ENCODE peak calls at places on chromosomes 4 and X, in eight cellular contexts. K is tibial nerve, A is Peyer's patch, E is sigmoid colon, J is stomach, Y is HCT116, R is ovary, L is thyroid gland. P is an unnamed sample.

GRCh38 chrX:67601771-67602170 is 58.0 kb downstream of the AR start:
- DNase-seq in K (no peak), A (no peak), E (no peak), J (no peak), Y (no peak), R (no peak), L (no peak), P (no peak)

GRCh38 chr4:96729641-96730040 is 889.7 kb downstream of the PDHA2 start:
- DNase-seq in K (no peak), A (no peak), E (no peak), J (no peak), Y (no peak), R (no peak), L (peak), P (no peak)

GRCh38 chr4:152981842-152982241 is 45.7 kb downstream of the FHDC1 start:
- DNase-seq in K (no peak), A (no peak), E (no peak), J (no peak), Y (no peak), R (no peak), L (no peak), P (no peak)

GRCh38 chr4:119623025-119623424 is 5.6 kb downstream of the PDE5A start:
- DNase-seq in K (no peak), A (no peak), E (no peak), J (no peak), Y (no peak), R (no peak), L (no peak), P (no peak)

GRCh38 chr4:6987566-6987920 is 55.6 kb upstream of the TADA2B start:
- DNase-seq in K (no peak), A (no peak), E (no peak), J (no peak), Y (no peak), R (no peak), L (no peak), P (no peak)

GRCh38 chr4:155666701-155667537 is at the start of gene GUCY1A1:
- DNase-seq in K (no peak), A (peak), E (peak), J (peak), Y (no peak), R (peak), L (peak), P (peak)

GRCh38 chr4:110636677-110637407 is 14.0 kb upstream of the PITX2 start:
- DNase-seq in K (no peak), A (no peak), E (no peak), J (no peak), Y (peak), R (no peak), L (no peak), P (no peak)

GRCh38 chrX:139077303-139078131 is 366.0 kb upstream of the FGF13 start:
- DNase-seq in K (no peak), A (no peak), E (no peak), J (no peak), Y (no peak), R (no peak), L (no peak), P (no peak)

GRCh38 chrX:40394302-40394701 is 186.5 kb upstream of the ATP6AP2 start:
- DNase-seq in K (no peak), A (no peak), E (no peak), J (no peak), Y (no peak), R (no peak), L (no peak), P (no peak)

GRCh38 chr4:121155893-121156292 is 8.2 kb downstream of the TNIP3 start:
- DNase-seq in K (no peak), A (no peak), E (no peak), J (no peak), Y (no peak), R (no peak), L (no peak), P (no peak)

GRCh38 chrX:3712080-3712869 is 1.2 kb downstream of the PRKX start:
- DNase-seq in K (no peak), A (peak), E (peak), J (no peak), Y (no peak), R (peak), L (peak), P (no peak)

GRCh38 chr4:54063224-54063623 is 1.2 kb downstream of the CHIC2 start:
- DNase-seq in K (no peak), A (no peak), E (no peak), J (no peak), Y (no peak), R (no peak), L (no peak), P (no peak)

GRCh38 chr4:5988086-5988845 is 30.0 kb downstream of the C4orf50 start:
- DNase-seq in K (no peak), A (peak), E (peak), J (peak), Y (no peak), R (no peak), L (no peak), P (peak)

GRCh38 chrX:53288173-53288572 is 6.8 kb upstream of the IQSEC2 start:
- DNase-seq in K (no peak), A (peak), E (no peak), J (no peak), Y (no peak), R (no peak), L (no peak), P (no peak)

DNA sequence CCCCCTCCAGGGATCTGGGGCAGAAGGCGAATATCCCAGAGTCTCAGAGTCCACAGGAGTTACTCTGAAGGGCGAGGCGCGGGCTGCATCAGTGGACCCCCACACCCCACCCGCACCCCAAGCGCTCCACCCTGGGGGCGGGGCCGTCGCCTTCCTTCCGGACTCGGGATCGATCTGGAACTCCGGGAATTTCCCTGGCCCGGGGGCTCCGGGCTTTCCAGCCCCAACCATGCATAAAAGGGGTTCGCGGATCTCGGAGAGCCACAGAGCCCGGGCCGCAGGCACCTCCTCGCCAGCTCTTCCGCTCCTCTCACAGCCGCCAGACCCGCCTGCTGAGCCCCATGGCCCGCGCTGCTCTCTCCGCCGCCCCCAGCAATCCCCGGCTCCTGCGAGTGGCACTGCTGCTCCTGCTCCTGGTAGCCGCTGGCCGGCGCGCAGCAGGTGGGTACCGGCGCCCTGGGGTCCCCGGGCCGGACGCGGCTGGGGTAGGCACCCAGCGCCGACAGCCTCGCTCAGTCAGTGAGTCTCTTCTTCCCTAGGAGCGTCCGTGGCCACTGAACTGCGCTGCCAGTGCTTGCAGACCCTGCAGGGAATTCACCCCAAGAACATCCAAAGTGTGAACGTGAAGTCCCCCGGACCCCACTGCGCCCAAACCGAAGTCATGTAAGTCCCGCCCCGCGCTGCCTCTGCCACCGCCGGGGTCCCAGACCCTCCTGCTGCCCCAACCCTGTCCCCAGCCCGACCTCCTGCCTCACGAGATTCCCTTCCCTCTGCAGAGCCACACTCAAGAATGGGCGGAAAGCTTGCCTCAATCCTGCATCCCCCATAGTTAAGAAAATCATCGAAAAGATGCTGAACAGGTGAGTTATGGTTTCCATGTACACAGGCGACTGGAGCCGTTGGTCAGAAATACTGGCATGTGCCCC is at the start of gene CXCL1:
- DNase-seq in K (peak), A (peak), E (peak), J (peak), Y (no peak), R (peak), L (peak), P (no peak)
- TF ChIP-seq POLR2A in K (no peak), A (no peak), E (no peak), J (no peak), Y (no peak), R (no peak), L (no peak), P (no peak)

DNA sequence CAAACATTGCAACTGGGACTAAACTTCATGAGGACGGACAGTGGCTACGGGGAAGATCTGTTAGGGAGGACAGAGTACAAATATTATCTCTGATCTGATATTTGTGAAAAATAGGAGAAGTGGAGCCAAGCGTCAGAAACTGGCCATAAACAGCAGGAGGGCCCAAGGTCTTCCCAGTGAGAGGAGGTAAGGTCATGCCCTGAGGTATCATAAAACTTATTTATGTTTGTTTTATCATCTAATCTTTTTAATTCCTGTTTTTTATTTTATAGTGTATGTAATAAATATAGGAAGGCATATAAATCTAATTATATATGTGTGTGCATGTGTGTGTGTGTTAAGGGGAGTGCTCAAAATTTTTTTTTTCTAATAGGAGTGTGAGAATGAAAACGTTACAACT is 51.8 kb downstream of the RAI2 start:
- DNase-seq in K (no peak), A (no peak), E (no peak), J (no peak), Y (no peak), R (no peak), L (no peak), P (no peak)
- H3K27ac ChIP-seq in K (no peak), A (no peak), E (no peak), J (no peak), Y (no peak), R (no peak), L (no peak), P (no peak)

GRCh38 chr4:101186558-101187184 is 160.7 kb downstream of the PPP3CA start:
- DNase-seq in K (no peak), A (no peak), E (no peak), J (no peak), Y (no peak), R (no peak), L (no peak), P (no peak)

GRCh38 chr4:101187837-101188236 is 159.5 kb downstream of the PPP3CA start:
- DNase-seq in K (no peak), A (no peak), E (no peak), J (no peak), Y (no peak), R (no peak), L (no peak), P (no peak)

GRCh38 chr4:101184668-101185067 is 162.7 kb downstream of the PPP3CA start:
- DNase-seq in K (no peak), A (peak), E (no peak), J (no peak), Y (no peak), R (no peak), L (no peak), P (no peak)

GRCh38 chr4:101183224-101183623 is 164.1 kb downstream of the PPP3CA start:
- DNase-seq in K (no peak), A (no peak), E (no peak), J (no peak), Y (no peak), R (no peak), L (no peak), P (no peak)

DNA sequence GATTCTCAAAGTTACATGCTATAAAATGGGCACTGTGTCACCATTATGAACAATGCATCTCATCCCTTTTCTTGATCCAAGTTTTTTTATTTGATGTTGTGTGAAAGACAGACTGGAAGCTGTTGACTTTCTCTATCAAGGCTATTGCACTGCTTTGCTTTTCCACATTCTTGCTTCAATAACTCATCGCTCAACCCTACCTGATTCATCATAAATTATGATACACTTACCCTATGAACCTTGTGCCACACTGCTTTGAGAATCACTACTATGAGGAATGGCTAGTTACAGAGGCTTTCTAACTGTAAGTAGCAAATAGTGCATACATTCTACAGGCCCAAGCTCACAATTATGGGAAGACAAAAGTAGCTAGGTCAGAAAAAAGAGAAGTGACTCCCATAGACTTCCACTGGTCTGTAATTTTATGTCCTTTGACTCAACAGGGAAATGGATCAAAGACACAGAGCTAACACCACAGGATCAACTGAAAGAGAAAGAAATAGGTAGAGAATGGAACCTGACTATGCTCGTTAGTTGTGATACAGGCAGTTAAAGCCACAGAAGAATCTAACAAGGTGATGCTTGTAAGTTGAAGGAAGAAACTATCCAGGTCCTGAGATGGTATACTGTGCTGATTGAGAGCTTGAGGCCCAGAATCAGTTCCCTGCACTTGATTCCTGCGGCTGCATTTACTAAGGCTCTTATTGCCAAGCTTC is 163.5 kb downstream of the PPP3CA start:
- DNase-seq in K (no peak), A (no peak), E (no peak), J (no peak), Y (no peak), R (no peak), L (no peak), P (no peak)
- TF ChIP-seq CTCF in K (no peak), A (no peak), E (no peak), J (no peak), Y (no peak), R (no peak), L (no peak), P (no peak)

GRCh38 chrX:46447384-46447783 is 97.8 kb downstream of the ZNF674 start:
- DNase-seq in K (no peak), A (no peak), E (no peak), J (no peak), Y (no peak), R (no peak), L (no peak), P (no peak)

GRCh38 chrX:46444011-46444410 is 101.2 kb downstream of the ZNF674 start:
- DNase-seq in K (no peak), A (no peak), E (no peak), J (no peak), Y (peak), R (no peak), L (no peak), P (no peak)

GRCh38 chrX:46446727-46447378 is 98.4 kb downstream of the ZNF674 start:
- DNase-seq in K (peak), A (peak), E (peak), J (peak), Y (peak), R (peak), L (peak), P (peak)
- TF ChIP-seq POLR2A in K (peak), A (peak), E (peak), J (no peak), Y (no peak), R (peak), L (no peak), P (peak)

DNA sequence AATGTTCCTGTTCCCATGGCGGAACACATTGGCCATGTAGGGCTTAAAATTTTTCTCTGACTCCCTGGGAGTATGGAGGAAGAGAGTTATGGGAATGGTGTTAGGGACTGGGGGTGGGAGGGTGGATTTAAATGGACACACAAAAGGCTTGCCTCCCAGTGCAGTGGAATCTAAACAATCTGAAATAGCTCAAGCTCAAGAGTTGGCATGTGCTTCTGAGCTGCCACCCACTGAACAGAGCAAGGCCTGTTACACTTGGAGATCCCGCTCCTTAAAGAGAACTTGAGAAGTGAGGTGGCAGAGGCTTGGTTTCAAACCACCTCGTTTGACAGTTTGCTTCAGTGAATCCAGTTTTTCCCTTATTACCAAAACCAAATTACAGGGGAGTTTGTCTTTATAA is 188.5 kb downstream of the SOWAHB start:
- DNase-seq in K (no peak), A (no peak), E (no peak), J (no peak), Y (no peak), R (no peak), L (peak), P (no peak)
- H3K27ac ChIP-seq in K (peak), A (no peak), E (peak), J (peak), Y (no peak), R (no peak), L (peak), P (peak)

DNA sequence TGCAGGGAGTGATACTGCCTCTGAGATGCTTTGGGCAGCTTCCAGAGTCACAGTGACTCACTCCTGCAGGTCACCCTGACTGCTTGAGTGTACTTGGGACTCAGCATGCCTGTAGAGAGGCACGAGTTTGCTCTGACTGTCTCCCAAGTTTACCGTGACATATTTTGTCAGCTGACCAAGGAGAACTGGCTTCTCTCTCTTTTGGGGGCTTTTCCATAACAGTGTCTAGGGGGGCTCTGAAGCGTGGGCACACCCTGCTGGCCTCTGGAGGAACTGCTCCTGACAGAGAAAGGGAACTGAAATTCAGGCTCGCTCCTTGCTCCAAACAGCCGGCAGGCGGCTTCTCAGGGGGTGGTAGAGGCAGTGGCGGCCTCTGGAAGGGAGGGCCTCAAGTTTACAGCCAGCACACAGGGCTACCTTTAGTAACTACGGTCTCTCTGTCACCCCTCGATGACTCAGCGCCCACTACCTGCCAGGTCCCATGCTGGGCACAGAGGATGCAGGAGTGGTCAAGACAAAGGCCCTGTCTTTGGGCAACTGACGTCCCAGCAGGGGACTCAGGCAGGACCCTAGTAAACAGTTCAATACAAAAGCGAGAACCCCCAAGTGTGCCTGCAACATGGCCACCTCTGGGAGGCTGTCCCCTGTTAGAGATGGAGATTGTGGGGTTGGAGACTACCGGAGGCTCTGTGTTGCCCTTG is 17.8 kb downstream of the ZNF185 start:
- DNase-seq in K (no peak), A (no peak), E (no peak), J (no peak), Y (peak), R (no peak), L (peak), P (no peak)
- TF ChIP-seq CTCF in K (peak), A (no peak), E (no peak), J (peak), Y (peak), R (no peak), L (peak), P (peak)

GRCh38 chr4:184283659-184284335 is 66.1 kb upstream of the ENPP6 start:
- DNase-seq in K (no peak), A (no peak), E (no peak), J (no peak), Y (no peak), R (no peak), L (no peak), P (no peak)

GRCh38 chr4:184280591-184281071 is 63.0 kb upstream of the ENPP6 start:
- DNase-seq in K (no peak), A (no peak), E (no peak), J (no peak), Y (no peak), R (no peak), L (no peak), P (no peak)

GRCh38 chr4:184282895-184283654 is 65.4 kb upstream of the ENPP6 start:
- DNase-seq in K (no peak), A (peak), E (no peak), J (no peak), Y (no peak), R (no peak), L (peak), P (no peak)

GRCh38 chr4:184281231-184282139 is 63.8 kb upstream of the ENPP6 start:
- DNase-seq in K (no peak), A (no peak), E (no peak), J (no peak), Y (no peak), R (no peak), L (no peak), P (no peak)

GRCh38 chr4:184282251-184282713 is 64.6 kb upstream of the ENPP6 start:
- DNase-seq in K (no peak), A (peak), E (no peak), J (peak), Y (no peak), R (no peak), L (peak), P (no peak)
- TF ChIP-seq POLR2A in K (no peak), A (no peak), E (no peak), J (no peak), Y (no peak), R (no peak), L (no peak), P (no peak)

DNA sequence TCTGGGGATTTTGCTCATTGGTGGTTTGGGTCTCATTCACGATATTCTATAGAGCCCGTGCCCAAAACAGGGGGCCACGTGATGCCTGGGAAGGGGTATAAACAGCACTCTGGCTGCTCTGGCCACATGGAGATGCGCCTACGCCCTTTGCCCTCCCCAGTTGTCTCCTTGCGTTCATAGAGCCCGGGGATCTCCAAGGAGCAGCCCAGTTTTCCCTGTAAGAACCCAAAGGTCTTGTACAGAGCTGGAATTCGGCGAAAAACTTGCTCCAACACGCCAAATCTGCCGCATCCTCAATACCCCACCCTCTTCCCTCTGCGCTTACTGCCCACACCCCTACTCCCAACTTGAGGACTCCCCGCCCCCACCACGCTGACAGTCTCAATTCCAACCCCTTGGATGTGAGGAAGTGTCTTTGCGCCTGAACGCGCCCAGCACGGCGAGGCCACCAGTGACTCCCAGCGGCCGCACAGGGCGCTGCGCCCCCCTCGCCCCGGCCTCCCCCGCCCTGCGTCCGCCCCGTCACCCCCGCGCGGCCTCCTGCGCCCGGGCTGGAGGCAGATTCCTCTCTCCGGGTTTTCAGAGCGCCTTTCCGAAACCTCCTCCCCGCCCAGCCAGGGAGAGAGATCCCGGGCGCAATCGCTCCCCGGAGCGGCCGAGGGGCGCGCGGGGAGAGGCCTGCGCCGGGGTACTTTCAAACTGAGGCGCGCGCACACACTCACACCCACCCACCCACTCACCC is at the start of gene NHS:
- DNase-seq in K (peak), A (peak), E (peak), J (peak), Y (peak), R (peak), L (peak), P (peak)
- H3K27ac ChIP-seq in K (peak), A (no peak), E (peak), J (peak), Y (peak), R (peak), L (peak), P (peak)

GRCh38 chrX:135973548-135974278 is at the start of gene MMGT1:
- DNase-seq in K (peak), A (peak), E (peak), J (peak), Y (peak), R (peak), L (peak), P (peak)
- TF ChIP-seq CTCF in K (no peak), A (no peak), E (no peak), J (no peak), Y (no peak), R (no peak), L (no peak), P (peak)